ENCODE peak calls at places on chromosomes 4 and X, in nine cellular contexts. U, P, V, G, A, H, O, L and Z are unnamed samples.

GRCh38 chr4:151117371-151117962 is 18.0 kb downstream of the RPS3A start:
- DNase-seq in U (peak), P (no peak), V (peak), G (no peak), A (no peak), H (peak), O (peak), L (peak), Z (peak)

GRCh38 chr4:147768113-147768512 is 36.2 kb downstream of the ARHGAP10 start:
- DNase-seq in U (peak), P (no peak), V (peak), G (no peak), A (no peak), H (no peak), O (peak), L (no peak), Z (no peak)

GRCh38 chrX:2608638-2609430 is 82.3 kb upstream of the CD99 start:
- DNase-seq in U (peak), P (peak), V (peak), G (peak), A (peak), H (peak), O (peak), L (peak), Z (peak)

GRCh38 chr4:8612646-8613045 is 20.1 kb downstream of the CPZ start:
- DNase-seq in U (no peak), P (peak), V (no peak), G (no peak), A (peak), H (no peak), O (no peak), L (no peak), Z (no peak)

GRCh38 chr4:159374749-159375535 is 272.1 kb downstream of the RAPGEF2 start:
- DNase-seq in U (peak), P (no peak), V (peak), G (no peak), A (no peak), H (no peak), O (peak), L (no peak), Z (no peak)

GRCh38 chr4:41257257-41257900 is 651 bp downstream of the UCHL1 start:
- DNase-seq in U (peak), P (peak), V (peak), G (no peak), A (peak), H (peak), O (peak), L (peak), Z (no peak)

GRCh38 chr4:71186566-71187398 is 152.0 kb upstream of the SLC4A4 start:
- DNase-seq in U (no peak), P (peak), V (peak), G (no peak), A (peak), H (peak), O (peak), L (peak), Z (no peak)

GRCh38 chr4:108172780-108173598 is 4.3 kb upstream of the LEF1 start:
- DNase-seq in U (peak), P (peak), V (peak), G (peak), A (peak), H (peak), O (no peak), L (peak), Z (peak)

GRCh38 chrX:31656013-31656412 is 584.2 kb upstream of the FTHL17 start:
- DNase-seq in U (no peak), P (no peak), V (peak), G (no peak), A (no peak), H (no peak), O (peak), L (no peak), Z (no peak)

GRCh38 chrX:150544222-150544787 is 24.1 kb upstream of the MTM1 start:
- DNase-seq in U (no peak), P (no peak), V (no peak), G (no peak), A (no peak), H (peak), O (peak), L (peak), Z (no peak)

GRCh38 chrX:70470850-70471289 is 26.2 kb downstream of the DLG3 start:
- DNase-seq in U (no peak), P (no peak), V (peak), G (no peak), A (no peak), H (no peak), O (no peak), L (no peak), Z (no peak)

GRCh38 chr4:65580551-65580950 is 89.7 kb downstream of the EPHA5 start:
- DNase-seq in U (no peak), P (no peak), V (peak), G (no peak), A (no peak), H (no peak), O (no peak), L (no peak), Z (no peak)

GRCh38 chrX:7448123-7448522 is 300.2 kb upstream of the PUDP start:
- DNase-seq in U (no peak), P (no peak), V (no peak), G (no peak), A (no peak), H (no peak), O (no peak), L (no peak), Z (no peak)

GRCh38 chrX:134792077-134792476 is 133.8 kb upstream of the PLAC1 start:
- DNase-seq in U (no peak), P (no peak), V (peak), G (no peak), A (no peak), H (no peak), O (no peak), L (no peak), Z (no peak)

GRCh38 chrX:48002929-48003328 is 860 bp downstream of the ZNF182 start:
- DNase-seq in U (no peak), P (no peak), V (no peak), G (no peak), A (no peak), H (no peak), O (no peak), L (no peak), Z (no peak)

GRCh38 chr4:9703391-9703790 is 78.0 kb upstream of the DRD5 start:
- DNase-seq in U (no peak), P (no peak), V (peak), G (peak), A (peak), H (peak), O (no peak), L (peak), Z (peak)

GRCh38 chrX:43975747-43976146 is 2.6 kb upstream of the NDP start:
- DNase-seq in U (no peak), P (no peak), V (no peak), G (no peak), A (no peak), H (no peak), O (no peak), L (no peak), Z (no peak)

GRCh38 chr4:2441393-2442174 is 22.8 kb downstream of the CFAP99 start:
- DNase-seq in U (peak), P (peak), V (peak), G (peak), A (peak), H (peak), O (peak), L (peak), Z (no peak)

GRCh38 chr4:171612907-171613306 is 200.3 kb upstream of the GALNTL6 start:
- DNase-seq in U (no peak), P (no peak), V (no peak), G (no peak), A (no peak), H (no peak), O (no peak), L (no peak), Z (no peak)

GRCh38 chr4:6855692-6856297 is 53.8 kb upstream of the TBC1D14 start:
- DNase-seq in U (peak), P (no peak), V (peak), G (no peak), A (no peak), H (no peak), O (peak), L (no peak), Z (no peak)

GRCh38 chr4:40607224-40607623 is 22.4 kb downstream of the RBM47 start:
- DNase-seq in U (peak), P (no peak), V (no peak), G (no peak), A (no peak), H (no peak), O (no peak), L (no peak), Z (no peak)

GRCh38 chr4:168183717-168184571 is 91.6 kb downstream of the ANXA10 start:
- DNase-seq in U (peak), P (no peak), V (peak), G (no peak), A (no peak), H (no peak), O (peak), L (peak), Z (no peak)

GRCh38 chr4:2792711-2793577 is at the start of gene SH3BP2:
- DNase-seq in U (peak), P (peak), V (peak), G (no peak), A (peak), H (peak), O (peak), L (peak), Z (peak)

GRCh38 chr4:120853101-120853940 is 69.2 kb downstream of the PRDM5 start:
- DNase-seq in U (peak), P (no peak), V (peak), G (no peak), A (no peak), H (no peak), O (peak), L (no peak), Z (no peak)

GRCh38 chr4:827209-828081 is 1.5 kb upstream of the CPLX1 start:
- DNase-seq in U (no peak), P (peak), V (no peak), G (no peak), A (peak), H (no peak), O (no peak), L (peak), Z (no peak)

GRCh38 chr4:140996757-140997156 is 136.5 kb downstream of the RNF150 start:
- DNase-seq in U (peak), P (no peak), V (peak), G (no peak), A (no peak), H (no peak), O (peak), L (no peak), Z (no peak)

GRCh38 chr4:25439913-25440477 is 62.9 kb downstream of the ANAPC4 start:
- DNase-seq in U (peak), P (no peak), V (peak), G (no peak), A (no peak), H (peak), O (peak), L (peak), Z (peak)

GRCh38 chr4:40325406-40326019 is 9.6 kb upstream of the CHRNA9 start:
- DNase-seq in U (peak), P (no peak), V (peak), G (peak), A (no peak), H (no peak), O (peak), L (peak), Z (no peak)

GRCh38 chrX:16953606-16954211 is 7.3 kb downstream of the REPS2 start:
- DNase-seq in U (no peak), P (no peak), V (no peak), G (no peak), A (no peak), H (no peak), O (no peak), L (no peak), Z (no peak)

GRCh38 chr4:2786152-2786671 is 6.7 kb upstream of the SH3BP2 start:
- DNase-seq in U (no peak), P (no peak), V (no peak), G (peak), A (peak), H (peak), O (no peak), L (no peak), Z (no peak)

GRCh38 chrX:21373637-21374162 is 518 bp upstream of the CNKSR2 start:
- DNase-seq in U (no peak), P (no peak), V (no peak), G (peak), A (peak), H (peak), O (no peak), L (peak), Z (no peak)

GRCh38 chrX:103483720-103484119 is 35.6 kb downstream of the RAB40A start:
- DNase-seq in U (no peak), P (no peak), V (no peak), G (no peak), A (no peak), H (no peak), O (no peak), L (no peak), Z (no peak)

GRCh38 chr4:186019264-186019663 is 49.7 kb upstream of the TLR3 start:
- DNase-seq in U (no peak), P (no peak), V (no peak), G (no peak), A (no peak), H (no peak), O (no peak), L (no peak), Z (no peak)

GRCh38 chr4:184400375-184400870 is 73.9 kb downstream of the IRF2 start:
- DNase-seq in U (peak), P (no peak), V (peak), G (no peak), A (no peak), H (no peak), O (peak), L (no peak), Z (no peak)

GRCh38 chrX:22300130-22300529 is 27.4 kb downstream of the CBLL2 start:
- DNase-seq in U (peak), P (no peak), V (peak), G (no peak), A (no peak), H (no peak), O (peak), L (no peak), Z (no peak)

GRCh38 chr4:168848977-168849687 is 160.9 kb downstream of the CBR4 start:
- DNase-seq in U (no peak), P (no peak), V (peak), G (no peak), A (no peak), H (no peak), O (no peak), L (no peak), Z (no peak)

GRCh38 chr4:168304744-168305459 is 13.7 kb downstream of the DDX60 start:
- DNase-seq in U (peak), P (no peak), V (peak), G (no peak), A (no peak), H (no peak), O (peak), L (no peak), Z (no peak)